ENCODE peak calls at places on chromosomes 2 and 18, in seven cellular contexts. I is K562, V is HepG2, H is HCT116, X is H1, U is SK-N-SH, C is GM12878. K is an unnamed sample.

GRCh38 chr2:142989276-142990204 is 112.1 kb downstream of the KYNU start:
- DNase-seq in I (peak), U (no peak), V (peak), C (no peak), H (peak), X (no peak), K (no peak)

GRCh38 chr2:42021490-42021889 is 26.3 kb upstream of the PKDCC start:
- DNase-seq in X (no peak), V (no peak), C (no peak), I (no peak), U (peak), H (no peak), K (no peak)

GRCh38 chr2:120390381-120391055 is 44.6 kb downstream of the INHBB start:
- DNase-seq in H (no peak), I (no peak), V (no peak), X (no peak), C (no peak), U (no peak), K (no peak)

GRCh38 chr2:14417586-14417985 is 214.9 kb upstream of the LRATD1 start:
- DNase-seq in I (no peak), V (no peak), U (no peak), C (no peak), X (no peak), H (no peak), K (no peak)

GRCh38 chr2:238129166-238130010 is 9.1 kb upstream of the KLHL30 start:
- DNase-seq in H (no peak), V (no peak), X (no peak), U (no peak), C (no peak), I (no peak), K (no peak)

GRCh38 chr2:16656784-16657391 is 8.7 kb downstream of the CYRIA start:
- DNase-seq in X (no peak), V (no peak), C (peak), I (no peak), U (no peak), H (no peak), K (no peak)

GRCh38 chr2:2181505-2181904 is 149.6 kb downstream of the MYT1L start:
- DNase-seq in I (no peak), V (no peak), U (peak), X (no peak), C (no peak), H (no peak), K (no peak)

GRCh38 chr18:6370886-6371635 is 43.6 kb downstream of the L3MBTL4 start:
- DNase-seq in U (peak), V (peak), C (no peak), H (no peak), X (no peak), I (no peak), K (no peak)

GRCh38 chr2:35347561-35347960 is 1008.0 kb upstream of the CRIM1 start:
- DNase-seq in H (no peak), X (no peak), I (no peak), C (no peak), U (no peak), V (no peak), K (no peak)

GRCh38 chr2:160022162-160022561 is 40.3 kb downstream of the PLA2R1 start:
- DNase-seq in V (no peak), I (peak), U (no peak), H (no peak), C (no peak), X (no peak), K (no peak)

GRCh38 chr2:66578853-66579158 is 143.9 kb downstream of the MEIS1 start:
- DNase-seq in I (no peak), V (no peak), C (no peak), H (no peak), U (no peak), X (no peak), K (no peak)

GRCh38 chr18:7221424-7222155 is 9.3 kb upstream of the LRRC30 start:
- DNase-seq in V (peak), H (peak), X (peak), I (peak), U (peak), C (peak), K (peak)

GRCh38 chr2:85503611-85504433 is 35.1 kb upstream of the MAT2A start:
- DNase-seq in C (no peak), U (no peak), H (no peak), V (no peak), I (no peak), X (no peak), K (no peak)

GRCh38 chr2:191265311-191266170 is 20.3 kb downstream of the MYO1B start:
- DNase-seq in H (no peak), V (no peak), I (no peak), X (no peak), C (no peak), U (no peak), K (no peak)

GRCh38 chr18:21265971-21266673 is 24.1 kb downstream of the GREB1L start:
- DNase-seq in X (no peak), I (no peak), C (no peak), H (no peak), U (no peak), V (no peak), K (no peak)

GRCh38 chr2:178119181-178119922 is 7.1 kb downstream of the RBM45 start:
- DNase-seq in I (no peak), U (no peak), V (no peak), H (no peak), C (no peak), X (no peak), K (no peak)

GRCh38 chr2:108965540-108966299 is 23.3 kb downstream of the EDAR start:
- DNase-seq in X (no peak), H (no peak), C (no peak), U (no peak), V (no peak), I (no peak), K (no peak)

GRCh38 chr2:121335294-121336290 is 50.6 kb upstream of the TFCP2L1 start:
- DNase-seq in C (no peak), V (no peak), X (peak), H (no peak), U (no peak), I (peak), K (no peak)

GRCh38 chr2:40831313-40831873 is 379.5 kb upstream of the SLC8A1 start:
- DNase-seq in C (no peak), I (no peak), H (no peak), X (no peak), U (no peak), V (no peak), K (no peak)

GRCh38 chr2:163667064-163667887 is 68.5 kb downstream of the FIGN start:
- DNase-seq in I (no peak), C (no peak), H (no peak), X (no peak), U (no peak), V (peak), K (no peak)

GRCh38 chr18:7139409-7139808 is 21.8 kb upstream of the LAMA1 start:
- DNase-seq in U (no peak), C (no peak), I (no peak), X (no peak), H (no peak), V (no peak), K (no peak)

GRCh38 chr2:240341064-240341463 is 94.4 kb upstream of the GPC1 start:
- DNase-seq in I (no peak), X (no peak), U (no peak), V (no peak), C (no peak), H (no peak), K (no peak)

GRCh38 chr2:70143314-70144150 is 47.3 kb downstream of the C2orf42 start:
- DNase-seq in X (no peak), U (peak), I (peak), C (no peak), H (peak), V (peak), K (peak)

GRCh38 chr18:23053756-23054457 is 81.4 kb upstream of the CABLES1 start:
- DNase-seq in V (peak), I (peak), U (peak), H (no peak), C (no peak), X (peak), K (peak)

GRCh38 chr2:149146876-149147275 is 108.4 kb downstream of the LYPD6B start:
- DNase-seq in C (no peak), I (no peak), H (no peak), U (no peak), V (no peak), X (no peak), K (no peak)

GRCh38 chr2:239839306-239839705 is 185.8 kb downstream of the NDUFA10 start:
- DNase-seq in X (no peak), U (no peak), I (no peak), H (no peak), C (no peak), V (no peak), K (no peak)

GRCh38 chr18:10269226-10269625 is 185.2 kb upstream of the APCDD1 start:
- DNase-seq in C (no peak), U (no peak), H (no peak), X (no peak), V (no peak), I (no peak), K (no peak)

GRCh38 chr2:27290571-27290970 is 8.3 kb downstream of the TRIM54 start:
- DNase-seq in V (no peak), C (no peak), H (no peak), U (no peak), I (no peak), X (no peak), K (no peak)
- TF ChIP-seq JUND in V (no peak), C (no peak), H (no peak), U (no peak), I (no peak), X (no peak), K (no peak)

DNA sequence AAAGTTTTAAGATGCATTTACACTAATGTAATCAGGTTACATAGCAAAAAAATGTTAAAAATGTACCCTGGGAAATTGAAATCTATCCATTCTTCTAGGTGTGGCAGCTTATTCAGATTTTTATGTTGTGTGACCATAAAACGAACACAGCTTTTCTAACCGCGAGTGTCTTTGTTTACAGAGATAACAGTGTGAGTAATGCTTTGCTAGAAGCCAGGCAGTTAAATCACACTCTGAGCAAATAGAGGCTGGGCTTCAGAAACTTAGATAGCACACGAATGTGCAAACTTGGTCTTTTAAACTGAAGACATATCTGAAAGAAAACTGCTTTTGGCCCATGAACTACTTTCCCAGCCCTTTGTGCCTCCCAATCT is 116.1 kb downstream of the SPTBN1 start:
- DNase-seq in H (no peak), X (no peak), I (peak), U (no peak), C (no peak), V (peak), K (no peak)
- TF ChIP-seq JUND in H (no peak), X (no peak), I (peak), U (no peak), C (no peak), V (peak), K (no peak)

DNA sequence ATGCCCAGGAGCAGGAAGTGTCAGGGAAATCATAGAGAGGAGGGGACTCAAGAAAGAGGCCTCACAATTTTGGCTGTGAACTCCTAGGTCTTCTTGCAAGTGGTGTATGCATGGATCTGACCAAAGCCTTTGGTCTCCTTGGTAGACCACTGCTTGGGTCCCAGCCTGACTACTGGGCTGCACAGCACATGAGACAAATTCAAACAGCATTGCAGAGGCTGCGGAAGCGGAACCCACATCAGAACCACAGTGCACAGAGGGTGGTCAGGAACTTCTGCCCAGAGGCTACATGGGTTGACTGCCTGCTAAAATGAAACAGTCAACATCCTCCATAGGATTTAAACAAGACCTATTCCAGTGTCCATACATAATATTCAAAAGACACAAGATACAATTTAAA is 39.4 kb downstream of the CLIP4 start:
- DNase-seq in C (no peak), I (no peak), U (no peak), V (no peak), H (no peak), X (no peak), K (no peak)
- TF ChIP-seq JUND in C (no peak), I (no peak), U (no peak), V (no peak), H (no peak), X (no peak), K (no peak)

GRCh38 chr2:36657703-36658102 is 38.8 kb upstream of the VIT start:
- DNase-seq in H (no peak), I (no peak), X (no peak), U (no peak), V (peak), C (no peak), K (no peak)
- TF ChIP-seq JUND in H (no peak), I (no peak), X (no peak), U (no peak), V (no peak), C (no peak), K (no peak)

DNA sequence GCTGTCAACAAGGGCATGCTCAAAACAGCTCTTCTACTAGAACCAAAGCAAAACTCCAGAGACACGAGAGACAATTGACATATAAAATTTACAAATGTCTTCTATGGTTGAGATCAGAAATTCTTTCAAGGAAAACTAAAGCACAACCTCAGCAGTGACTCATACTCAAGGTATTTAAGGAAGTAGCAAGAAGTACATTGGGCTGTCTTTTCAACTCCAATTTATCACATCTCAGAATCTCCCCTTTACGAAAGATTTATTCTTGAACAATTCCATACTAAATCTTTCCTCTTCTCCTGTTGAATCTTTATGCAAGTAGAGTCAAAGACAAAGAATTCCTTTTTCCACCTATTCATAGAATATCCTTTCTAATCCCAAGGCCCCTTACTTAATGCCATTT is 324.0 kb downstream of the IRS1 start:
- DNase-seq in C (no peak), X (no peak), V (no peak), I (no peak), H (peak), U (no peak), K (no peak)
- TF ChIP-seq JUND in C (no peak), X (no peak), V (no peak), I (no peak), H (peak), U (peak), K (no peak)

K was measured in T47D.